ENCODE peak calls at places on chromosomes 7 and 10, in ten cellular contexts. I is renal cortical epithelial cell; E is gastrocnemius medialis; O is activated CD8-positive, alpha-beta T cell treated with anti-CD3 and anti-CD28 coated beads, Interleukin-2, amount 10 ng/mL, durations not matched to agents 7 days and 5 days; K is heart right ventricle; N is astrocyte of the hippocampus; S is upper lobe of right lung; X is NCI-H446; C is activated T-cell treated with anti-CD3 and anti-CD28 coated beads for 1 hour; V is lower leg skin. Z is an unnamed sample.

GRCh38 chr7:105477908-105478307 is 44.2 kb downstream of the PUS7 start:
- DNase-seq in S (no peak), V (no peak), N (no peak), I (no peak), O (no peak), C (no peak), E (no peak), X (no peak), K (no peak), Z (no peak)

GRCh38 chr10:77400041-77400440 is 237.6 kb downstream of the KCNMA1 start:
- DNase-seq in O (no peak), X (no peak), E (no peak), I (no peak), N (no peak), S (no peak), V (no peak), K (no peak), C (no peak), Z (no peak)

GRCh38 chr10:69321037-69321715 is 42.9 kb downstream of the HK1 start:
- DNase-seq in I (no peak), O (no peak), X (no peak), C (no peak), N (no peak), S (peak), K (no peak), V (no peak), E (no peak), Z (no peak)

GRCh38 chr10:71772832-71773220 is 494 bp downstream of the VSIR start:
- DNase-seq in E (no peak), O (no peak), C (no peak), K (no peak), X (no peak), I (no peak), N (no peak), V (no peak), S (no peak), Z (peak)

GRCh38 chr10:122981066-122981464 is 864 bp downstream of the PSTK start:
- DNase-seq in E (no peak), K (no peak), X (peak), O (no peak), V (no peak), S (no peak), N (peak), C (no peak), I (peak), Z (no peak)

GRCh38 chr10:95574649-95575365 is 13.6 kb upstream of the SORBS1 start:
- DNase-seq in I (no peak), S (no peak), X (no peak), E (no peak), O (no peak), V (no peak), K (no peak), C (no peak), N (no peak), Z (no peak)

GRCh38 chr7:44213872-44214595 is 13.3 kb downstream of the YKT6 start:
- DNase-seq in V (no peak), I (peak), K (no peak), X (peak), C (no peak), O (peak), N (peak), E (no peak), S (peak), Z (no peak)

GRCh38 chr10:6406220-6407033 is 173.6 kb downstream of the PRKCQ start:
- DNase-seq in N (peak), X (no peak), E (no peak), I (peak), S (no peak), O (peak), V (no peak), C (no peak), K (no peak), Z (no peak)

GRCh38 chr7:46015107-46015868 is 94.2 kb upstream of the IGFBP3 start:
- DNase-seq in I (no peak), O (no peak), N (peak), K (peak), C (no peak), S (no peak), V (no peak), E (peak), X (no peak), Z (no peak)

GRCh38 chr10:114308470-114309110 is 69.5 kb downstream of the VWA2 start:
- DNase-seq in E (no peak), C (no peak), X (no peak), V (no peak), I (peak), O (no peak), S (no peak), N (peak), K (no peak), Z (no peak)

GRCh38 chr7:157018328-157018996 is 8.0 kb upstream of the MNX1 start:
- DNase-seq in V (no peak), C (no peak), O (no peak), E (no peak), N (no peak), I (no peak), X (no peak), S (peak), K (no peak), Z (no peak)

GRCh38 chr7:27685209-27685608 is 22.5 kb upstream of the HIBADH start:
- DNase-seq in O (no peak), X (no peak), C (no peak), I (peak), K (no peak), E (no peak), V (no peak), S (no peak), N (peak), Z (no peak)

GRCh38 chr10:78934499-78934898 is 134.3 kb upstream of the ZMIZ1 start:
- DNase-seq in N (no peak), I (no peak), O (no peak), K (no peak), C (no peak), V (no peak), S (peak), E (no peak), X (no peak), Z (no peak)

GRCh38 chr10:2611603-2612002 is 455.7 kb upstream of the PFKP start:
- DNase-seq in C (no peak), I (no peak), K (no peak), S (no peak), O (no peak), X (no peak), E (no peak), V (no peak), N (no peak), Z (no peak)

GRCh38 chr10:88728107-88728763 is 22.2 kb downstream of the LIPK start:
- DNase-seq in S (peak), C (no peak), I (no peak), V (no peak), O (peak), E (no peak), K (no peak), N (no peak), X (no peak), Z (no peak)

GRCh38 chr7:139680676-139681462 is 96.9 kb downstream of the HIPK2 start:
- DNase-seq in S (no peak), V (no peak), K (peak), I (peak), O (peak), X (no peak), C (peak), N (peak), E (peak), Z (no peak)

GRCh38 chr10:11713963-11714362 is 28.2 kb upstream of the ECHDC3 start:
- DNase-seq in X (no peak), S (no peak), O (no peak), V (no peak), K (no peak), I (no peak), N (no peak), E (no peak), C (no peak), Z (no peak)

GRCh38 chr10:44070282-44070681 is 314.6 kb downstream of the CXCL12 start:
- DNase-seq in N (no peak), S (no peak), E (no peak), X (no peak), V (no peak), O (no peak), I (no peak), K (peak), C (no peak), Z (no peak)

GRCh38 chr10:74542077-74542476 is 284.3 kb upstream of the KAT6B start:
- DNase-seq in E (peak), V (peak), X (no peak), C (no peak), N (peak), I (peak), S (no peak), O (no peak), K (no peak), Z (no peak)

GRCh38 chr7:129835436-129836020 is 117.2 kb downstream of the UBE2H start:
- DNase-seq in K (no peak), I (no peak), E (no peak), C (no peak), V (no peak), N (no peak), S (no peak), O (no peak), X (no peak), Z (no peak)

GRCh38 chr7:6536899-6537298 is 14.4 kb downstream of the GRID2IP start:
- DNase-seq in C (no peak), V (no peak), K (no peak), O (no peak), N (peak), X (peak), E (no peak), I (no peak), S (no peak), Z (no peak)

GRCh38 chr7:100799037-100799896 is 28.1 kb downstream of the EPHB4 start:
- DNase-seq in X (peak), C (peak), V (peak), N (peak), O (peak), K (peak), E (peak), I (peak), S (peak), Z (peak)

GRCh38 chr7:645606-646005 is 80.9 kb upstream of the DNAAF5 start:
- DNase-seq in N (no peak), I (no peak), V (no peak), O (no peak), S (peak), E (no peak), X (no peak), C (no peak), K (no peak), Z (no peak)

GRCh38 chr10:11793762-11794479 is 29.2 kb upstream of the PROSER2 start:
- DNase-seq in S (no peak), N (peak), V (no peak), O (no peak), C (no peak), I (peak), K (no peak), X (no peak), E (no peak), Z (no peak)

GRCh38 chr10:84039957-84040356 is 99.4 kb upstream of the GHITM start:
- DNase-seq in X (no peak), I (no peak), V (no peak), E (no peak), K (no peak), C (no peak), S (no peak), N (no peak), O (no peak), Z (no peak)

GRCh38 chr7:90224204-90224603 is 12.7 kb downstream of the STEAP2 start:
- DNase-seq in O (no peak), K (no peak), S (no peak), I (no peak), V (no peak), C (no peak), X (no peak), N (no peak), E (no peak), Z (no peak)

GRCh38 chr10:124744688-124745055 is 494 bp upstream of the FAM53B start:
- DNase-seq in N (peak), V (no peak), S (no peak), E (no peak), I (peak), X (no peak), K (no peak), C (no peak), O (no peak), Z (no peak)

GRCh38 chr7:75984130-75985008 is 10.0 kb downstream of the TMEM120A start:
- DNase-seq in N (no peak), I (no peak), X (no peak), O (no peak), E (no peak), K (no peak), S (peak), C (no peak), V (no peak), Z (no peak)

GRCh38 chr10:3465406-3465891 is 292.9 kb upstream of the PITRM1 start:
- DNase-seq in I (peak), C (no peak), V (no peak), N (no peak), E (no peak), S (no peak), O (no peak), X (no peak), K (no peak), Z (no peak)

GRCh38 chr10:84311596-84311995 is 16.8 kb upstream of the CCSER2 start:
- DNase-seq in N (no peak), C (no peak), E (no peak), O (no peak), X (no peak), I (no peak), S (no peak), V (no peak), K (no peak), Z (no peak)

GRCh38 chr7:55476852-55477780 is 95.2 kb downstream of the VOPP1 start:
- DNase-seq in X (no peak), K (no peak), E (no peak), C (no peak), O (no peak), I (no peak), N (peak), S (no peak), V (no peak), Z (no peak)

GRCh38 chr10:116753759-116754158 is 11.4 kb upstream of the HSPA12A start:
- DNase-seq in E (no peak), I (peak), C (no peak), V (no peak), X (peak), K (no peak), S (no peak), O (no peak), N (peak), Z (no peak)

Z was measured in uterus.